ENCODE peak calls at places on chromosome 3, in seven cellular contexts. A is gastrocnemius medialis, W is upper lobe of right lung, S is glutamatergic neuron, H is fibroblast of pulmonary artery, T is fibroblast of mammary gland, G is foreskin fibroblast. E is an unnamed sample.

GRCh38 chr3:132726341-132726823 is 4.2 kb upstream of the NPHP3 start:
- DNase-seq in A (no peak), W (no peak), S (no peak), H (peak; percentile 51), T (peak; percentile 41), G (peak; percentile 58), E (no peak)

GRCh38 chr3:40924559-40925058 is 274.7 kb upstream of the CTNNB1 start:
- DNase-seq in A (no peak), W (no peak), S (no peak), H (no peak), T (no peak), G (no peak), E (no peak)

GRCh38 chr3:89713196-89713595 is 605.8 kb downstream of the EPHA3 start:
- DNase-seq in A (no peak), W (no peak), S (no peak), H (no peak), T (no peak), G (no peak), E (no peak)

GRCh38 chr3:16587047-16587702 is 18.0 kb downstream of the DAZL start:
- DNase-seq in A (no peak), W (no peak), S (no peak), H (no peak), T (no peak), G (no peak), E (peak; percentile 24)

GRCh38 chr3:77686560-77686959 is 646.7 kb downstream of the ROBO2 start:
- DNase-seq in A (no peak), W (no peak), S (peak; percentile 21), H (no peak), T (no peak), G (no peak), E (no peak)

GRCh38 chr3:170007031-170007663 is 30.6 kb upstream of the GPR160 start:
- DNase-seq in A (no peak), W (no peak), S (no peak), H (peak; percentile 84), T (peak; percentile 76), G (peak; percentile 71), E (peak; percentile 12)

GRCh38 chr3:188528390-188528789 is 374.4 kb downstream of the LPP start:
- DNase-seq in A (no peak), W (no peak), S (no peak), H (no peak), T (peak; percentile 22), G (no peak), E (no peak)

GRCh38 chr3:38805765-38806386 is 10.1 kb downstream of the SCN10A start:
- DNase-seq in A (no peak), W (no peak), S (no peak), H (peak; percentile 85), T (peak; percentile 75), G (peak; percentile 85), E (peak; percentile 48)

GRCh38 chr3:103613738-103614137 is 1178.9 kb downstream of the ZPLD1 start:
- DNase-seq in A (no peak), W (no peak), S (no peak), H (no peak), T (no peak), G (no peak), E (no peak)

GRCh38 chr3:103614719-103615118 is 1179.9 kb downstream of the ZPLD1 start:
- DNase-seq in A (no peak), W (no peak), S (no peak), H (no peak), T (no peak), G (no peak), E (no peak)

GRCh38 chr3:103609472-103609871 is 1174.7 kb downstream of the ZPLD1 start:
- DNase-seq in A (no peak), W (no peak), S (no peak), H (no peak), T (no peak), G (no peak), E (no peak)
- TF ChIP-seq CTCF in A (no peak), W (no peak), S (no peak), H (no peak), T (no peak), G (no peak), E (no peak)

DNA sequence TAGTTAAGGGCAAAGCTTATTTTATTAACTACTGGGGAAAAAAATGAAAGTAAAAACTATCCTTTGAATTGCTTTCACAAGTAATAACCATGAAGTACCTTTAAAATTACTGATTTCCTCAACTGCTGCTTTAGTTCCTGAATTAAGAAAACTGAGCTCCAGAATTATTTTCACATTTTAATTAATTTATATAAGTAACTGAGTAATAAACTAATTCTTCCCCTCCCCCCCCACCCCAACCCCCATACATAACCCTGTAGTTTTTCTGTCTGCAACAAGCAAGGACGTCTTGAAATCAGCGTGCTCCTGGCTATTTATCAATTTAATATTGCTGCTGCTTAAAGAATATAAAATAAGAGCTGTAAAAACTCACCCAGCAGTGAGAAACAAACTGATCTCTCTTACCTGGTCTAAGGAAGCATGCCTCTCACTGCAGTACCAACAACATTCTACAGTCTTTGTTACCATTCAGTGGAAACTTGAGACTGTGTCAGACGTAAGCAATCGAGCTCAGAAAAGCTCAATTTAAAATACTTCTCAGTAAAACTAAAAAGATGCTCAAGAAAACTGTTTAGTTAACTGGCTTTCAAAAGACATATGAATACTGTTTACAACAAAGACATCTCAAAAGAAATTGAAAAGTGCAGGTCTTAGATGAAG is 121.0 kb downstream of the TFDP2 start:
- DNase-seq in A (no peak), W (no peak), S (no peak), H (peak; percentile 89), T (peak; percentile 85), G (peak; percentile 80), E (peak; percentile 72)
- TF ChIP-seq CTCF in A (no peak), W (no peak), S (no peak), H (no peak), T (peak; percentile 1), G (no peak), E (no peak)

GRCh38 chr3:27141668-27142067 is 227.5 kb downstream of the NEK10 start:
- DNase-seq in A (no peak), W (no peak), S (no peak), H (no peak), T (peak; percentile 17), G (peak; percentile 16), E (no peak)
- TF ChIP-seq CTCF in A (no peak), W (no peak), S (no peak), H (no peak), T (peak; percentile 34), G (no peak), E (peak; percentile 43)

GRCh38 chr3:126394977-126395321 is 240 bp downstream of the CFAP100 start:
- DNase-seq in A (no peak), W (no peak), S (no peak), H (no peak), T (no peak), G (no peak), E (no peak)
- TF ChIP-seq CTCF in A (no peak), W (no peak), S (peak; percentile 17), H (no peak), T (no peak), G (no peak), E (no peak)

DNA sequence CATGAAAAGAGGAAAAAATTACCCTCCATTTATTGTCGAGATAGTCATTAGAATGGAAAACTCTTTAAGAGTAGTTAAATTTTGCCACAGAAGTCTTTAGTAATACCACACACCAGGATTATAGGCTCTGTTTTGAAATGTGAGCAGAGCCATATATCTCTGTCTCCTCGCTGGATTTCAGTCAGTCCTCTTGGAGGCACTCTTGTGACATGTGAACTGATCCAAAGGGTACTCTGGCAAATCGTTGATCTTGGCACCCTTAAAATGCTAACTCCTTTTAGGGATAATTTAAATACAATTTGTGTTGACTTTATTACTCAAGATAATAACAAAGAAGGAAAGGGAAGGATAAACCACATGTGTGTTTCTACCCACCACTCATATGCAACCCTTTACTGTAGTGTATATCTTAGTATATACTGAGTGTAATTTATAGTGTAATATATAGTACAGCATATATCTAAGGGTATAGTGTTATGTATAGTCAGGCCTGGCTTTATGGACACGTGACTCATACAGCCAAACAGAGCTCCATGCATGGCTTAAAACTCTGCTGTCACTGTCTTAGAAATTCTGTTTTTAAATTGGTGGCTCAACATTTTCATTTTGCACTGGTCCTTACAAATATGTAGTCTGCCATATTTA is 12.3 kb upstream of the KPNA4 start:
- DNase-seq in A (no peak), W (no peak), S (no peak), H (peak; percentile 34), T (peak; percentile 42), G (peak; percentile 53), E (peak; percentile 15)
- TF ChIP-seq CTCF in A (no peak), W (no peak), S (no peak), H (peak; percentile 16), T (peak; percentile 17), G (no peak), E (peak; percentile 39)

GRCh38 chr3:70298385-70298784 is 14.1 kb downstream of the MDFIC2 start:
- DNase-seq in A (no peak), W (no peak), S (no peak), H (peak; percentile 6), T (no peak), G (peak; percentile 1), E (no peak)
- TF ChIP-seq CTCF in A (no peak), W (no peak), S (no peak), H (no peak), T (no peak), G (no peak), E (no peak)

DNA sequence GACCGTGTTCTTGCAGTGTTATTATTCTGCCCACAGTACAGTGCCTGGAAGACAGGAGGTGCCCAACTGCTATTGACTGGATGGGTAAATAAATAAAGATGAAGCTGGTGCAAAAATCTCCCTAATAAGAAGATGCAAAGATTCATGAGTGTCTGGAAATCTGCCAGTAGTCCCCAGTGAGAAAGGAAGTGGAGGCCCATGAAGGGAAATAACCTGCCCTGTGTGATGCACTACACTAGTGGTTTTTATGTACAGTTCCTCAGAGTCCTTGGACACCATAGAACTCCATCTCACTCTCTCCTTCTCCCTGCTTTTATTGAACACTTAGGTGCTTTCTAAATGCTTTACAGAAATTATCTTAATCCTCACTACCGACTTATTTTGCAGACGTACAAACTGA is 8.3 kb upstream of the SUCLG2 start:
- DNase-seq in A (no peak), W (no peak), S (no peak), H (no peak), T (no peak), G (no peak), E (no peak)
- TF ChIP-seq CTCF in A (no peak), W (no peak), S (no peak), H (no peak), T (no peak), G (no peak), E (no peak)

DNA sequence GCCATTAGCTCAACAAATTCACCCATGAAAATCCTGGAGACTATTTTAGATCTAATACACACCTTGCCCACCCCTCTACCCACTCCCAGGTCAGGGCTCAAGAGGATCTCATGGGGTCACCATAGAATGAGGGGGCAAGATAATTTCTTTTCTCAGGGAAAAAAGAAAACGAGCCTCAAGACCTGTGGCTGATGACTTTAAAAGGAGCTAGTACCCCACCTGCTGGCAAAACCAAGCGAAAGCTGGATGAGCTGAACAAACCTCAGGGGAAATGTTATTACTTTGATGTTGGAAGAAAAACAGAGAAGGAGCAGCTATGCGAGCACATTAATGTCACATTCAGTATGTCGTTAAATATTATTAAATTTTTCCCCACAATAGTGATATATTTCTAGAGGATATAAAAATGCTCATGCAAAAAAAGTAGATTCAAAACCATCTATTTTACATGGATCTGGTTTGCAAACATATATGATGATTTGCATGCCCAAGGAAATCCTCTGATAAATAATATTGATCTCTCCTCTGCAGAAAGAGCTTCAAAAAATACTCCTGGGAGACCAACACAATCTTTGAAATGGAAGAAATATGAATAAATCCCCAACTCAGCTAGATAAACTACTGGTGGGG is 37.7 kb downstream of the PLD1 start:
- DNase-seq in A (peak; percentile 28), W (no peak), S (peak; percentile 58), H (peak; percentile 82), T (peak; percentile 80), G (peak; percentile 81), E (peak; percentile 60)
- TF ChIP-seq CTCF in A (peak; percentile 46), W (peak; percentile 70), S (peak; percentile 55), H (peak; percentile 80), T (peak; percentile 85), G (peak; percentile 80), E (peak; percentile 88)